ENCODE peak calls at places on chromosome 6, in ten cellular contexts. B is esophagus squamous epithelium, G is ovary, I is A549, H is HCT116, K is NB4, V is prostate gland, D is adrenal gland, Q is GM12892, N is upper lobe of left lung. W is an unnamed sample.

GRCh38 chr6:56744528-56744927 is 101.8 kb upstream of the DST start:
- DNase-seq in D (no peak), V (no peak), H (no peak), G (no peak), Q (no peak), I (no peak), K (no peak), N (no peak), B (no peak), W (no peak)

GRCh38 chr6:157267109-157267611 is 56.2 kb downstream of the TMEM242 start:
- DNase-seq in I (no peak), N (no peak), V (no peak), H (no peak), Q (no peak), B (no peak), K (no peak), G (no peak), D (no peak), W (no peak)

GRCh38 chr6:7468382-7469081 is 72.9 kb upstream of the DSP start:
- DNase-seq in H (peak; percentile 18), N (no peak), G (peak; percentile 30), K (peak; percentile 94), I (peak; percentile 64), V (no peak), Q (no peak), B (no peak), D (peak; percentile 78), W (no peak)

GRCh38 chr6:37381579-37381978 is 27.8 kb downstream of the RNF8 start:
- DNase-seq in V (no peak), D (peak; percentile 19), H (peak; percentile 74), Q (peak; percentile 33), I (peak; percentile 15), B (no peak), G (no peak), K (peak; percentile 68), N (peak; percentile 67), W (peak; percentile 54)

GRCh38 chr6:80287607-80288006 is 181.1 kb downstream of the BCKDHB start:
- DNase-seq in K (no peak), D (no peak), G (no peak), V (no peak), N (no peak), I (no peak), Q (no peak), H (no peak), B (no peak), W (no peak)

GRCh38 chr6:99613705-99614429 is 7.2 kb downstream of the PRDM13 start:
- DNase-seq in Q (peak; percentile 44), I (peak; percentile 17), G (no peak), N (no peak), K (peak; percentile 19), D (no peak), B (no peak), V (no peak), H (no peak), W (no peak)

GRCh38 chr6:44202332-44202971 is 14.3 kb upstream of the MYMX start:
- DNase-seq in D (peak; percentile 8), I (no peak), Q (no peak), K (no peak), B (no peak), G (no peak), H (no peak), V (no peak), N (no peak), W (no peak)

GRCh38 chr6:10630178-10630577 is 64.2 kb downstream of the C6orf52 start:
- DNase-seq in V (no peak), G (no peak), K (no peak), B (no peak), N (no peak), H (no peak), I (no peak), Q (no peak), D (no peak), W (no peak)

GRCh38 chr6:83590413-83590812 is 78.1 kb downstream of the PRSS35 start:
- DNase-seq in H (no peak), V (no peak), K (peak; percentile 77), B (no peak), D (no peak), G (no peak), N (no peak), I (no peak), Q (no peak), W (no peak)

GRCh38 chr6:16239798-16240123 is 1.4 kb downstream of the GMPR start:
- DNase-seq in B (no peak), N (no peak), G (no peak), D (peak; percentile 90), I (no peak), Q (no peak), V (no peak), K (peak; percentile 76), H (peak; percentile 86), W (no peak)
- TF ChIP-seq POLR2A in B (no peak), N (no peak), G (no peak), D (no peak), I (no peak), Q (no peak), V (peak; percentile 9), K (no peak), H (no peak), W (peak; percentile 7)

GRCh38 chr6:67567842-67568241 is 1067.2 kb upstream of the ADGRB3 start:
- DNase-seq in D (no peak), H (no peak), N (no peak), G (no peak), B (no peak), Q (no peak), I (no peak), K (no peak), V (no peak), W (no peak)
- TF ChIP-seq POLR2A in D (no peak), H (no peak), N (no peak), G (no peak), B (no peak), Q (no peak), I (no peak), K (no peak), V (no peak), W (no peak)

GRCh38 chr6:116648161-116648560 is 20.4 kb downstream of the ZUP1 start:
- DNase-seq in N (no peak), H (no peak), B (no peak), V (no peak), K (no peak), D (no peak), I (no peak), Q (no peak), G (no peak), W (no peak)
- TF ChIP-seq POLR2A in N (no peak), H (no peak), B (no peak), V (no peak), K (no peak), D (no peak), I (no peak), Q (no peak), G (no peak), W (no peak)

GRCh38 chr6:12112540-12113189 is 100.6 kb downstream of the HIVEP1 start:
- DNase-seq in Q (no peak), I (no peak), H (no peak), V (no peak), N (no peak), B (no peak), D (no peak), G (no peak), K (no peak), W (no peak)
- TF ChIP-seq POLR2A in Q (no peak), I (no peak), H (no peak), V (no peak), N (no peak), B (no peak), D (no peak), G (no peak), K (no peak), W (no peak)

GRCh38 chr6:166636191-166636938 is 9.3 kb upstream of the RPS6KA2 start:
- DNase-seq in I (no peak), H (no peak), Q (no peak), G (no peak), K (no peak), N (no peak), V (no peak), B (no peak), D (peak; percentile 33), W (no peak)
- TF ChIP-seq POLR2A in I (no peak), H (no peak), Q (no peak), G (no peak), K (no peak), N (no peak), V (no peak), B (no peak), D (no peak), W (no peak)

GRCh38 chr6:68427630-68428029 is 207.5 kb upstream of the ADGRB3 start:
- DNase-seq in K (no peak), I (no peak), G (no peak), V (no peak), D (no peak), H (no peak), N (no peak), B (no peak), Q (no peak), W (no peak)
- TF ChIP-seq POLR2A in K (no peak), I (no peak), G (no peak), V (no peak), D (no peak), H (no peak), N (no peak), B (no peak), Q (no peak), W (no peak)

GRCh38 chr6:33276864-33277662 is at the start of gene B3GALT4:
- DNase-seq in K (peak; percentile 94), G (peak; percentile 71), I (peak; percentile 46), B (no peak), N (peak; percentile 80), H (no peak), Q (peak; percentile 84), V (peak; percentile 76), D (peak; percentile 73), W (peak; percentile 84)
- TF ChIP-seq POLR2A in K (peak; percentile 59), G (no peak), I (peak; percentile 21), B (peak; percentile 91), N (no peak), H (peak; percentile 81), Q (peak; percentile 96), V (peak; percentile 60), D (peak; percentile 32), W (no peak)